ENCODE peak calls at places on chromosomes 11 and 22, in six cellular contexts. J is colonic mucosa, B is foreskin keratinocyte, W is stomach, D is brain microvascular endothelial cell, O is RWPE2. A is an unnamed sample.

GRCh38 chr22:40595497-40596234 is 40.9 kb downstream of the MRTFA start:
- DNase-seq in O (no peak), D (no peak), J (no peak), W (no peak), B (no peak), A (no peak)

GRCh38 chr22:19773470-19774040 is 13.0 kb downstream of the TBX1 start:
- DNase-seq in J (no peak), B (no peak), O (peak; percentile 30), W (no peak), D (no peak), A (no peak)

GRCh38 chr11:130206141-130206540 is 46.6 kb downstream of the ST14 start:
- DNase-seq in B (no peak), W (peak; percentile 20), J (peak; percentile 63), O (peak; percentile 31), D (no peak), A (no peak)

GRCh38 chr11:9459573-9460321 is 1.1 kb upstream of the ZNF143 start:
- DNase-seq in D (peak; percentile 52), B (peak; percentile 18), W (no peak), O (no peak), J (peak; percentile 36), A (peak; percentile 44)

GRCh38 chr22:38728899-38729796 is 23.4 kb downstream of the GTPBP1 start:
- DNase-seq in D (no peak), W (no peak), O (no peak), B (no peak), J (no peak), A (no peak)

GRCh38 chr11:76234704-76235232 is 28.5 kb upstream of the WNT11 start:
- DNase-seq in B (peak; percentile 20), O (no peak), D (no peak), J (peak; percentile 51), W (peak; percentile 26), A (no peak)

GRCh38 chr11:95081412-95081811 is 8.2 kb upstream of the ENDOD1 start:
- DNase-seq in W (no peak), D (no peak), J (no peak), B (no peak), O (no peak), A (no peak)

GRCh38 chr11:29989181-29989580 is 27.6 kb downstream of the KCNA4 start:
- DNase-seq in O (no peak), D (no peak), B (no peak), J (no peak), W (no peak), A (no peak)

GRCh38 chr11:134362192-134362901 is 30.6 kb downstream of the GLB1L2 start:
- DNase-seq in D (no peak), O (peak; percentile 52), W (no peak), B (no peak), J (no peak), A (no peak)

GRCh38 chr11:68266121-68266891 is 5.5 kb downstream of the C11orf24 start:
- DNase-seq in D (no peak), W (no peak), B (no peak), O (no peak), J (no peak), A (no peak)

GRCh38 chr11:40732107-40732506 is 727.3 kb downstream of the LRRC4C start:
- DNase-seq in D (no peak), B (no peak), O (no peak), J (no peak), W (no peak), A (no peak)

GRCh38 chr11:130908770-130909625 is 7.3 kb downstream of the SNX19 start:
- DNase-seq in D (peak; percentile 85), B (peak; percentile 39), J (no peak), W (no peak), O (no peak), A (no peak)

GRCh38 chr22:45491841-45492240 is 10.8 kb upstream of the FBLN1 start:
- DNase-seq in W (no peak), B (no peak), D (no peak), J (no peak), O (no peak), A (no peak)

GRCh38 chr22:45493286-45493771 is 9.4 kb upstream of the FBLN1 start:
- DNase-seq in W (no peak), O (no peak), D (no peak), B (no peak), J (no peak), A (no peak)

GRCh38 chr22:45485271-45485670 is 17.4 kb upstream of the FBLN1 start:
- DNase-seq in O (no peak), J (no peak), W (no peak), B (no peak), D (no peak), A (no peak)

GRCh38 chr22:45488764-45489370 is 13.8 kb upstream of the FBLN1 start:
- DNase-seq in J (no peak), D (no peak), W (no peak), B (no peak), O (no peak), A (no peak)

DNA sequence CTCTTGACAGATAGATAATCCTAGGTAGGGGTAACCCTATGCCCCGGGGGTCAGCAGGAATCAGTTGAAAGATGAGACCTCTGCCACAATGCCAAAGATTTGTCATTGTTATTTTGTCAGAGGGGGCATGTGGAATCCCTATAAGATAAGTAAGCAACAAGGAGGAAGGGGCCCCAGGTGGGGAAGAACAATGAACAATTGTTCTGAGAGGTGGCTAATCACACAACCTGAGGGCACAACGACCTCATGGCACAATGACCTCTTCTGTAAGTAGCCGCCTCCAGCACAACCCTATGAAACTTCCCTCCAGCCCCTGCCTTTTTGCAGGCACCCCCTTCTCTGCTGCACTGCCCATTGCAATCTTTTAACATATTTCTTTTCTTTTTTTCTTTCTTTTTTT is 11.8 kb upstream of the FBLN1 start:
- DNase-seq in B (no peak), W (no peak), D (no peak), J (no peak), O (no peak), A (no peak)
- H3K27ac ChIP-seq in B (no peak overlapping the region), W (no peak overlapping the region), D (no peak overlapping the region), J (no peak overlapping the region), O (no peak overlapping the region), A (no peak overlapping the region)

DNA sequence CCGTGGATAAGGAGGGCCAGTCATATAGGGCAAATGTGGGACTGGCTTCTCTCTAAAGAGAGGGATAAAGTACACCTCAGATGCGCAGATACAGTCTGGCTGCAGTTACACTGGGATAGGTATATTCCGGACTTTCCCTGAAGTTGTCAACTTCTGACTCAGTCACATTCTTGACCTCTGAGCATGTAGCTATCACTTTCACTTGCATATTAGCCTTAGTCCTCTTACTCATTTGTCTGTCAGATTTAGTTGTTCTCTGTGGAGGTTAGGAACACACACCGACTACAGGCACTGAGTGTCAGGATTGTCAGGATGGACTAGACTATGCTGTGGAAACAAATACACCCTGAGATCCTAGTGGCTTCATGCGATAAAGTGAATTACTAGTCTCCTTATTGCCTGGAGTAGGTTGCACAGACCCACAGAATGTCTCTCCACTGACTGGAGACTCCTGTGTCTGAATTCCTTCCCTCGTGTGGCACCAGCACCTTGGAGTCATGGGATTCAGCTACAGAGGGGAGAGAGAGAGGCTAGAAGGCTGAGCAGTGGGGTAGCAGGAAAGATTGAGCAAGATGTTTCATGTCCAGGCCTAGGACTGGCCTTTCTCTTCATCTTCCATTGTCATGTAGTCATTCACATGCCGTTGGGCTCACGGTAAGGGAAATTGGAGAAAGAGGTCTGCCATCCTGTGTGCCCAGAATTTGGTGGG is 654.3 kb downstream of the NTM start:
- DNase-seq in B (peak; percentile 92), D (peak; percentile 89), J (no peak), W (no peak), O (no peak), A (no peak)
- H3K27ac ChIP-seq in B (no peak overlapping the region), D (peak overlapping the region; percentile 90), J (no peak overlapping the region), W (no peak overlapping the region), O (peak overlapping the region; percentile 81), A (no peak overlapping the region)

DNA sequence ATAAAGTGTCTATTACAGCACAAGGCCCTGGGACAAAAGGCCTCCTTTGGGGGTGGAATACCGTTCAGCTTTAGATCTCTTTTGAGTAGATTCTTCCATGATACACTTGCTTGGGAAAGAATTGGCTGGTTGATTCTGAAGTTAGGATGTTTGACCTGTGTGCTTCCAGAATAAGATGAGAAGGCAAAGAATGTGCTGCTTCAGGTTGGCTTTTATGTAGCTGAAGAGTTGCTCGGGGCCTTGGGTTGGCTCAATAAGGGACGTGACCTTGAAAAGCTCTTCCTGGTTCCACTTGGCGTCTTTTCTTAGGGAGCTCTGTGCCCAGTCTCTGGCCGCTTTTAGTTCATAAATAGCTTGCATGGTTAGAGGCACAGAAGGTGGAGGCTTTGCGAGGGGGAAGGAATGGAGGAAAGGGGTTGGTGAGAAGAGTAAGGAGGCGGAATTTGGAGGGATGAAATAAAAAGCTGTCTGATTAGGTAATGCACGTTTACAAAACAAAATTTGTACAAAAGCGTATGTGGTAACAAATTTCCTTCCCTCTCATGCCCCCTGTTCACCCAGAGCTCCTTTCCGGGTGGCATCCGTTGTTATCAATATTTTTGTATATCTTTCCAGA is 4.2 kb upstream of the SORL1-AS1 start:
- DNase-seq in O (no peak), B (no peak), J (no peak), W (no peak), D (no peak), A (no peak)
- H3K27ac ChIP-seq in O (no peak overlapping the region), B (no peak overlapping the region), J (no peak overlapping the region), W (peak overlapping the region; percentile 24), D (no peak overlapping the region), A (peak overlapping the region; percentile 81)

DNA sequence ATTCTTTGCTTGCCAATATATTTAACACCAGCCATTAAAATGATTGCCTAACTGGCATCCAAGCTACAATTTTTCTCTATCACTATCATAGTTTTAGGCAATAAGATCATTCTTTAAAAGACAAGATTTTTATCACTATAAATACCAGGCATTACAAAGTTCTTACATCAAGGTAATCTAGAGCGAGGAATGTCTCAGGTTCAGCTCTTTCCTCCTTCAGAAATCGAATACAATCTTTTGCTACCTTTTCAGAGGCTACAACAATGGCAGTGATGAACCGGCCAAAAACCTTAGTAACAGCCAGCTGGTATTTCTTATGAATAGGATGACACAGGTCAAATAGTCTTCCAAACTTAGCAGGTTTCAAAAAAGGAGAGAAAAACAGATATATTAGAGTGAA is 23.9 kb downstream of the SMC1B start:
- DNase-seq in W (no peak), D (no peak), J (no peak), O (no peak), B (no peak), A (no peak)
- H3K27ac ChIP-seq in W (no peak overlapping the region), D (no peak overlapping the region), J (no peak overlapping the region), O (no peak overlapping the region), B (no peak overlapping the region), A (no peak overlapping the region)

DNA sequence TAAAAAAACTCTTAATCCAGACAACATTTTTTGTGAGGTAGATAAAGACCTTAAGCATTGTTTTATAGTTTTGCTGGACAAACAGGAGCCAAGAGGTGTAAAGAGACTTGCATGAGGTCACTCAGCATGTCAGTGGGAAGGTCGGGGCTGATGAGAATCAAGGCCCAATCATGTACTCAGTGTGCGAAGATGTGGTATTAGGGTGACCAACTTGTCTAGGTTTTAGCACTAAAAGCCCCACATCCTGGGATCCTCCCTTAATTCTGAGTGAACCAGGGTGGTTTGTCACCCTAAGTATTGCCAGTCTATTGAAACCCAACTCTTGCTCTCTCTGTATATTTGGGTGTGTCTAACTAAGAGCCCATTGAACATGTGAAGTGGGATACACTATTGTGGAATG is 19.5 kb upstream of the SORL1-AS1 start:
- DNase-seq in J (no peak), B (no peak), D (no peak), O (no peak), W (no peak), A (no peak)
- H3K27ac ChIP-seq in J (no peak overlapping the region), B (no peak overlapping the region), D (no peak overlapping the region), O (no peak overlapping the region), W (no peak overlapping the region), A (no peak overlapping the region)

GRCh38 chr11:128498846-128499245 is 88.5 kb downstream of the ETS1 start:
- DNase-seq in O (no peak), J (no peak), D (peak; percentile 81), W (no peak), B (no peak), A (no peak)
- H3K27ac ChIP-seq in O (peak overlapping the region; percentile 93), J (peak overlapping the region; percentile 13), D (peak overlapping the region; percentile 98), W (peak overlapping the region; percentile 88), B (no peak overlapping the region), A (peak overlapping the region; percentile 97)

A was measured in CD4-positive, CD25-positive, alpha-beta regulatory T cell.